ENCODE peak calls at places on chromosome 4, in six cellular contexts. One of them, this sample, is unnamed.

GRCh38 chr4:80033581-80033980 is 39.4 kb downstream of the ANTXR2 start:
- DNase-seq in kidney epithelial cell: no peak
- DNase-seq in mammary epithelial cell: no peak
- DNase-seq in fibroblast of mammary gland: no peak
- DNase-seq in AG09309: no peak
- DNase-seq in lower leg skin: no peak
- DNase-seq in this sample: no peak

GRCh38 chr4:36278789-36279188 is 2.6 kb upstream of the DTHD1 start:
- DNase-seq in AG09309: no peak
- DNase-seq in fibroblast of mammary gland: no peak
- DNase-seq in kidney epithelial cell: no peak
- DNase-seq in lower leg skin: no peak
- DNase-seq in mammary epithelial cell: peak; percentile 96
- DNase-seq in this sample: no peak

GRCh38 chr4:175166020-175166419 is 247.9 kb downstream of the ADAM29 start:
- DNase-seq in kidney epithelial cell: no peak
- DNase-seq in lower leg skin: no peak
- DNase-seq in fibroblast of mammary gland: no peak
- DNase-seq in AG09309: no peak
- DNase-seq in mammary epithelial cell: no peak
- DNase-seq in this sample: no peak

GRCh38 chr4:182593413-182593812 is 323.8 kb downstream of the DCTD start:
- DNase-seq in AG09309: no peak
- DNase-seq in kidney epithelial cell: no peak
- DNase-seq in fibroblast of mammary gland: no peak
- DNase-seq in mammary epithelial cell: no peak
- DNase-seq in lower leg skin: no peak
- DNase-seq in this sample: no peak

GRCh38 chr4:184756399-184756798 is 22.5 kb upstream of the CENPU start:
- DNase-seq in AG09309: no peak
- DNase-seq in fibroblast of mammary gland: peak; percentile 90
- DNase-seq in lower leg skin: no peak
- DNase-seq in mammary epithelial cell: peak; percentile 8
- DNase-seq in kidney epithelial cell: no peak
- DNase-seq in this sample: no peak

GRCh38 chr4:177632481-177632880 is 190.2 kb upstream of the AGA start:
- DNase-seq in fibroblast of mammary gland: no peak
- DNase-seq in lower leg skin: no peak
- DNase-seq in mammary epithelial cell: no peak
- DNase-seq in kidney epithelial cell: peak; percentile 1
- DNase-seq in AG09309: no peak
- DNase-seq in this sample: no peak

GRCh38 chr4:187118166-187118565 is 394.5 kb upstream of the FAT1 start:
- DNase-seq in kidney epithelial cell: no peak
- DNase-seq in lower leg skin: no peak
- DNase-seq in AG09309: no peak
- DNase-seq in mammary epithelial cell: no peak
- DNase-seq in fibroblast of mammary gland: no peak
- DNase-seq in this sample: no peak

GRCh38 chr4:22389240-22389871 is 126.5 kb downstream of the ADGRA3 start:
- DNase-seq in fibroblast of mammary gland: peak; percentile 86
- DNase-seq in mammary epithelial cell: peak; percentile 53
- DNase-seq in kidney epithelial cell: peak; percentile 43
- DNase-seq in lower leg skin: no peak
- DNase-seq in AG09309: peak; percentile 68
- DNase-seq in this sample: peak; percentile 51

GRCh38 chr4:83709627-83710026 is 173.7 kb downstream of the GPAT3 start:
- DNase-seq in kidney epithelial cell: no peak
- DNase-seq in fibroblast of mammary gland: no peak
- DNase-seq in AG09309: no peak
- DNase-seq in mammary epithelial cell: no peak
- DNase-seq in lower leg skin: no peak
- DNase-seq in this sample: no peak

GRCh38 chr4:154124539-154125255 is 335.8 kb upstream of the SFRP2 start:
- DNase-seq in lower leg skin: no peak
- DNase-seq in mammary epithelial cell: peak; percentile 96
- DNase-seq in fibroblast of mammary gland: peak; percentile 95
- DNase-seq in kidney epithelial cell: peak; percentile 86
- DNase-seq in AG09309: peak; percentile 93
- DNase-seq in this sample: peak; percentile 63

GRCh38 chr4:129972257-129972656 is 876.3 kb downstream of the C4orf33 start:
- DNase-seq in kidney epithelial cell: no peak
- DNase-seq in fibroblast of mammary gland: no peak
- DNase-seq in AG09309: no peak
- DNase-seq in lower leg skin: no peak
- DNase-seq in mammary epithelial cell: no peak
- DNase-seq in this sample: no peak

GRCh38 chr4:82677327-82677726 is 115.5 kb upstream of the TMEM150C start:
- DNase-seq in mammary epithelial cell: no peak
- DNase-seq in lower leg skin: peak; percentile 49
- DNase-seq in kidney epithelial cell: no peak
- DNase-seq in fibroblast of mammary gland: no peak
- DNase-seq in AG09309: no peak
- DNase-seq in this sample: no peak

GRCh38 chr4:26859762-26860156 is 882 bp upstream of the STIM2 start:
- DNase-seq in lower leg skin: no peak
- DNase-seq in kidney epithelial cell: no peak
- DNase-seq in AG09309: no peak
- DNase-seq in mammary epithelial cell: peak; percentile 25
- DNase-seq in fibroblast of mammary gland: no peak
- DNase-seq in this sample: no peak

GRCh38 chr4:99459546-99460042 is 24.5 kb upstream of the ADH7 start:
- DNase-seq in mammary epithelial cell: no peak
- DNase-seq in AG09309: no peak
- DNase-seq in lower leg skin: no peak
- DNase-seq in kidney epithelial cell: no peak
- DNase-seq in fibroblast of mammary gland: no peak
- DNase-seq in this sample: no peak

GRCh38 chr4:99458911-99459447 is 23.8 kb upstream of the ADH7 start:
- DNase-seq in AG09309: no peak
- DNase-seq in fibroblast of mammary gland: no peak
- DNase-seq in mammary epithelial cell: peak; percentile 89
- DNase-seq in lower leg skin: no peak
- DNase-seq in kidney epithelial cell: peak; percentile 34
- DNase-seq in this sample: no peak

GRCh38 chr4:99461623-99462401 is 26.7 kb upstream of the ADH7 start:
- DNase-seq in lower leg skin: no peak
- DNase-seq in kidney epithelial cell: no peak
- DNase-seq in fibroblast of mammary gland: no peak
- DNase-seq in AG09309: no peak
- DNase-seq in mammary epithelial cell: no peak
- DNase-seq in this sample: no peak

GRCh38 chr4:99457676-99458075 is 22.5 kb upstream of the ADH7 start:
- DNase-seq in fibroblast of mammary gland: no peak
- DNase-seq in AG09309: no peak
- DNase-seq in mammary epithelial cell: peak; percentile 36
- DNase-seq in kidney epithelial cell: no peak
- DNase-seq in lower leg skin: no peak
- DNase-seq in this sample: no peak

GRCh38 chr4:99457270-99457669 is 22.1 kb upstream of the ADH7 start:
- DNase-seq in lower leg skin: no peak
- DNase-seq in kidney epithelial cell: no peak
- DNase-seq in fibroblast of mammary gland: no peak
- DNase-seq in mammary epithelial cell: no peak
- DNase-seq in AG09309: no peak
- DNase-seq in this sample: no peak
- TF ChIP-seq CTCF in lower leg skin: no peak
- TF ChIP-seq CTCF in kidney epithelial cell: no peak
- TF ChIP-seq CTCF in fibroblast of mammary gland: peak; percentile 10
- TF ChIP-seq CTCF in mammary epithelial cell: no peak
- TF ChIP-seq CTCF in AG09309: peak; percentile 33
- TF ChIP-seq CTCF in this sample: peak; percentile 20

DNA sequence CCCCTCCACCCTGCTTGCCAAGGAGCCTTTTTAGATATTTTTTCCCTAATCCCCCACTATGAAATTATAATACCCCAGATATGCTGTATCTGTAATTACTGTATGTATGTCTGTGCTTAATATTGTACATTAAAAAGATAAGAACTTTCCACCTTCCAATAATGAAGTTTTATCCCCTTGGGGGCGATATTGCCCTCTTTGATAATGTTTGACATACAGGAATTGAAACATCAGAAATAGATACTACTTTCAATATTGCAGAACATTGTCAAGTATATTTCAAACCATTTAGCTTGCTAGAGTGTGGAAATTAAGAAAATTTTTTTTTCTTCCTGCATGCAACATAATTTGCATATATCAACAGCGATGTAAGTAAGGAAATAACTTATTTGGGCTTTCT is 58.9 kb downstream of the NAF1 start:
- DNase-seq in AG09309: no peak
- DNase-seq in mammary epithelial cell: peak; percentile 2
- DNase-seq in fibroblast of mammary gland: peak; percentile 47
- DNase-seq in kidney epithelial cell: no peak
- DNase-seq in lower leg skin: no peak
- DNase-seq in this sample: peak; percentile 4
- TF ChIP-seq CTCF in AG09309: peak; percentile 21
- TF ChIP-seq CTCF in mammary epithelial cell: peak; percentile 34
- TF ChIP-seq CTCF in fibroblast of mammary gland: peak; percentile 38
- TF ChIP-seq CTCF in kidney epithelial cell: no peak
- TF ChIP-seq CTCF in lower leg skin: no peak
- TF ChIP-seq CTCF in this sample: peak; percentile 45

GRCh38 chr4:70367813-70368212 is 7.3 kb downstream of the SMR3A start:
- DNase-seq in kidney epithelial cell: no peak
- DNase-seq in fibroblast of mammary gland: no peak
- DNase-seq in lower leg skin: no peak
- DNase-seq in AG09309: no peak
- DNase-seq in mammary epithelial cell: no peak
- DNase-seq in this sample: no peak
- TF ChIP-seq CTCF in kidney epithelial cell: no peak
- TF ChIP-seq CTCF in fibroblast of mammary gland: no peak
- TF ChIP-seq CTCF in lower leg skin: no peak
- TF ChIP-seq CTCF in AG09309: no peak
- TF ChIP-seq CTCF in mammary epithelial cell: no peak
- TF ChIP-seq CTCF in this sample: no peak

GRCh38 chr4:118676128-118676527 is 9.1 kb upstream of the METTL14 start:
- DNase-seq in kidney epithelial cell: no peak
- DNase-seq in mammary epithelial cell: no peak
- DNase-seq in lower leg skin: no peak
- DNase-seq in AG09309: no peak
- DNase-seq in fibroblast of mammary gland: no peak
- DNase-seq in this sample: no peak
- TF ChIP-seq CTCF in kidney epithelial cell: no peak
- TF ChIP-seq CTCF in mammary epithelial cell: no peak
- TF ChIP-seq CTCF in lower leg skin: no peak
- TF ChIP-seq CTCF in AG09309: peak; percentile 25
- TF ChIP-seq CTCF in fibroblast of mammary gland: peak; percentile 25
- TF ChIP-seq CTCF in this sample: peak; percentile 21

GRCh38 chr4:65028592-65028991 is 619.3 kb upstream of the TECRL start:
- DNase-seq in kidney epithelial cell: no peak
- DNase-seq in mammary epithelial cell: no peak
- DNase-seq in lower leg skin: no peak
- DNase-seq in AG09309: no peak
- DNase-seq in fibroblast of mammary gland: no peak
- DNase-seq in this sample: no peak

GRCh38 chr4:65033899-65034298 is 624.6 kb upstream of the TECRL start:
- DNase-seq in lower leg skin: no peak
- DNase-seq in AG09309: no peak
- DNase-seq in fibroblast of mammary gland: peak; percentile 0
- DNase-seq in mammary epithelial cell: no peak
- DNase-seq in kidney epithelial cell: no peak
- DNase-seq in this sample: no peak
- TF ChIP-seq CTCF in lower leg skin: no peak
- TF ChIP-seq CTCF in AG09309: no peak
- TF ChIP-seq CTCF in fibroblast of mammary gland: no peak
- TF ChIP-seq CTCF in mammary epithelial cell: peak; percentile 9
- TF ChIP-seq CTCF in kidney epithelial cell: peak; percentile 38
- TF ChIP-seq CTCF in this sample: peak; percentile 61